ENCODE peak calls at places on chromosomes 13 and 19, in four cellular contexts. One of them, this sample, is unnamed.

GRCh38 chr19:16197188-16197621 is 506 bp upstream of the AP1M1 start:
- DNase-seq in nephron progenitor cell: no peak
- DNase-seq in tibial nerve: peak
- DNase-seq in uterus: no peak
- DNase-seq in this sample: peak

GRCh38 chr13:32229443-32229842 is 85.7 kb downstream of the ZAR1L start:
- DNase-seq in nephron progenitor cell: no peak
- DNase-seq in tibial nerve: no peak
- DNase-seq in uterus: no peak
- DNase-seq in this sample: no peak

GRCh38 chr19:45172173-45172572 is 5.9 kb downstream of the TRAPPC6A start:
- DNase-seq in nephron progenitor cell: no peak
- DNase-seq in tibial nerve: no peak
- DNase-seq in uterus: no peak
- DNase-seq in this sample: no peak

GRCh38 chr19:40713939-40714338 is 2.7 kb downstream of the COQ8B start:
- DNase-seq in nephron progenitor cell: no peak
- DNase-seq in tibial nerve: no peak
- DNase-seq in uterus: no peak
- DNase-seq in this sample: no peak

GRCh38 chr19:14576363-14576762 is 4.5 kb upstream of the NDUFB7 start:
- DNase-seq in nephron progenitor cell: no peak
- DNase-seq in tibial nerve: no peak
- DNase-seq in uterus: no peak
- DNase-seq in this sample: no peak

GRCh38 chr13:74040200-74040599 is 94.0 kb downstream of the KLF12 start:
- DNase-seq in nephron progenitor cell: peak
- DNase-seq in tibial nerve: no peak
- DNase-seq in uterus: no peak
- DNase-seq in this sample: peak

GRCh38 chr13:98476538-98476966 is 100.4 kb downstream of the STK24 start:
- DNase-seq in nephron progenitor cell: no peak
- DNase-seq in tibial nerve: no peak
- DNase-seq in uterus: peak
- DNase-seq in this sample: peak

GRCh38 chr13:113736258-113736731 is 22.7 kb upstream of the TMEM255B start:
- DNase-seq in nephron progenitor cell: no peak
- DNase-seq in tibial nerve: no peak
- DNase-seq in uterus: no peak
- DNase-seq in this sample: peak

GRCh38 chr13:79374578-79374977 is 31.5 kb downstream of the RBM26 start:
- DNase-seq in nephron progenitor cell: no peak
- DNase-seq in tibial nerve: no peak
- DNase-seq in uterus: no peak
- DNase-seq in this sample: no peak

GRCh38 chr13:39259371-39259770 is 221.1 kb downstream of the NHLRC3 start:
- DNase-seq in nephron progenitor cell: no peak
- DNase-seq in tibial nerve: no peak
- DNase-seq in uterus: no peak
- DNase-seq in this sample: no peak

GRCh38 chr13:90999401-90999800 is 348.1 kb upstream of the MIR17HG start:
- DNase-seq in nephron progenitor cell: no peak
- DNase-seq in tibial nerve: no peak
- DNase-seq in uterus: no peak
- DNase-seq in this sample: no peak

GRCh38 chr13:40187324-40187795 is 479.1 kb downstream of the FOXO1 start:
- DNase-seq in nephron progenitor cell: no peak
- DNase-seq in tibial nerve: no peak
- DNase-seq in uterus: no peak
- DNase-seq in this sample: peak

GRCh38 chr13:113209880-113210421 is 538 bp downstream of the CUL4A start:
- DNase-seq in nephron progenitor cell: peak
- DNase-seq in tibial nerve: no peak
- DNase-seq in uterus: peak
- DNase-seq in this sample: peak

GRCh38 chr13:90055121-90055520 is 1292.4 kb upstream of the MIR17HG start:
- DNase-seq in nephron progenitor cell: no peak
- DNase-seq in tibial nerve: no peak
- DNase-seq in uterus: no peak
- DNase-seq in this sample: no peak

GRCh38 chr19:38989066-38989605 is 13.6 kb upstream of the FBXO17 start:
- DNase-seq in nephron progenitor cell: peak
- DNase-seq in tibial nerve: no peak
- DNase-seq in uterus: no peak
- DNase-seq in this sample: no peak

GRCh38 chr13:94706854-94707399 is 5.4 kb downstream of the SOX21 start:
- DNase-seq in nephron progenitor cell: no peak
- DNase-seq in tibial nerve: no peak
- DNase-seq in uterus: no peak
- DNase-seq in this sample: no peak

GRCh38 chr13:40787062-40787461 is 2.3 kb upstream of the SLC25A15 start:
- DNase-seq in nephron progenitor cell: no peak
- DNase-seq in tibial nerve: no peak
- DNase-seq in uterus: no peak
- DNase-seq in this sample: no peak

GRCh38 chr19:18440421-18440877 is 2.5 kb upstream of the ISYNA1 start:
- DNase-seq in nephron progenitor cell: no peak
- DNase-seq in tibial nerve: no peak
- DNase-seq in uterus: no peak
- DNase-seq in this sample: no peak

GRCh38 chr19:46784262-46785053 is 3.9 kb downstream of the SLC1A5 start:
- DNase-seq in nephron progenitor cell: peak
- DNase-seq in tibial nerve: peak
- DNase-seq in uterus: peak
- DNase-seq in this sample: peak

GRCh38 chr19:1131718-1132552 is 28.1 kb downstream of the GPX4 start:
- DNase-seq in nephron progenitor cell: peak
- DNase-seq in tibial nerve: peak
- DNase-seq in uterus: peak
- DNase-seq in this sample: peak
- TF ChIP-seq CTCF in nephron progenitor cell: no peak
- TF ChIP-seq CTCF in tibial nerve: no peak
- TF ChIP-seq CTCF in uterus: peak
- TF ChIP-seq CTCF in this sample: no peak

GRCh38 chr19:24046550-24046949 is 40.4 kb upstream of the ZNF254 start:
- DNase-seq in nephron progenitor cell: no peak
- DNase-seq in tibial nerve: no peak
- DNase-seq in uterus: no peak
- DNase-seq in this sample: peak

GRCh38 chr19:24040621-24041020 is 46.4 kb upstream of the ZNF254 start:
- DNase-seq in nephron progenitor cell: no peak
- DNase-seq in tibial nerve: no peak
- DNase-seq in uterus: no peak
- DNase-seq in this sample: no peak
- TF ChIP-seq CTCF in nephron progenitor cell: no peak
- TF ChIP-seq CTCF in tibial nerve: no peak
- TF ChIP-seq CTCF in uterus: no peak
- TF ChIP-seq CTCF in this sample: no peak

GRCh38 chr19:3852614-3853254 is 16.1 kb downstream of the ZFR2 start:
- DNase-seq in nephron progenitor cell: no peak
- DNase-seq in tibial nerve: no peak
- DNase-seq in uterus: no peak
- DNase-seq in this sample: peak
- TF ChIP-seq CTCF in nephron progenitor cell: no peak
- TF ChIP-seq CTCF in tibial nerve: no peak
- TF ChIP-seq CTCF in uterus: no peak
- TF ChIP-seq CTCF in this sample: no peak

GRCh38 chr13:26656919-26657318 is 99.4 kb downstream of the WASF3 start:
- DNase-seq in nephron progenitor cell: no peak
- DNase-seq in tibial nerve: no peak
- DNase-seq in uterus: no peak
- DNase-seq in this sample: no peak
- TF ChIP-seq CTCF in nephron progenitor cell: no peak
- TF ChIP-seq CTCF in tibial nerve: no peak
- TF ChIP-seq CTCF in uterus: no peak
- TF ChIP-seq CTCF in this sample: no peak

DNA sequence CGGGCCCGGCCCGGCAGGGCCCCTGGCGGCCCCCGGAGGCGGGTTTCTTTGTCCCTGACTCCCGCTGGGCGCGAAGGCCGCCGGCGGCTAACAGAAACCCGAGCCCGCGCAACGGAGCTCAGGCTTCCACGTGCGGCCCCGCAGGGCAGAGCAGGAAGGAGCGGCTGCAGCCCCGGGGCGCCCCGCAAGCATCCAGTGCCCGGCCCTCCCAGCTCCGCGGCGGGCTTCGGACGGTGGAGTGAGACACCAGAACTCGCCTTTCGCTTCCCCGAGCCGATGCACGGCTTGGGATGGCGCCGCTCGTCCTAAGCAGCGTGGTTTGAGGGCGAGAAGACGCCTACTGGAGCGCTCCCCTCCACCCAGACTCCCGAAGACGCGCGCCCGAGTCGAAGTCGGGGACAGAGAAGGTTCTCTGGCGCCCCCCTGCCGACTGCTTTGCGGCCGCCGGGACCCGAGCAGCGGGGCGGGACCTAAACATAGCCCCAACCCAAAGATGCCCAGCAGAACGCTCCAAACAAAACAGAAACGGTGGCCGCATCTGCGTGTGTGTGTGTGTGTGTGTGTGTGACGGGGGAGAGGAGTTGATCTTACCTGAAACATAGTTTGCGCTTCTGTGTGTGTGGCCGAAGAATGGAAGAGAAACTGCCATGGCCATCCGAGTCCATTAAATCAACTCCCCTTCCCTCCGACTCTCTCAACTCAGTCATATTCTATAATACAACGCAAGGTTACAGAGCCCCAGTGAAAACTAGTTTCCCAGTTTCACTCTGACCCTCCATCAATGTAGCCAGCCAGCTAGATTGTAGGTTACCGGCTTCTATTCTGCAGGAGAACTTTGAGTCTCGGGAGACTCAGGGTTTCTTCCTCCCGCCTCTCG is 629 bp upstream of the FGF9 start:
- DNase-seq in nephron progenitor cell: peak
- DNase-seq in tibial nerve: peak
- DNase-seq in uterus: peak
- DNase-seq in this sample: peak
- TF ChIP-seq CTCF in nephron progenitor cell: no peak
- TF ChIP-seq CTCF in tibial nerve: no peak
- TF ChIP-seq CTCF in uterus: no peak
- TF ChIP-seq CTCF in this sample: no peak

DNA sequence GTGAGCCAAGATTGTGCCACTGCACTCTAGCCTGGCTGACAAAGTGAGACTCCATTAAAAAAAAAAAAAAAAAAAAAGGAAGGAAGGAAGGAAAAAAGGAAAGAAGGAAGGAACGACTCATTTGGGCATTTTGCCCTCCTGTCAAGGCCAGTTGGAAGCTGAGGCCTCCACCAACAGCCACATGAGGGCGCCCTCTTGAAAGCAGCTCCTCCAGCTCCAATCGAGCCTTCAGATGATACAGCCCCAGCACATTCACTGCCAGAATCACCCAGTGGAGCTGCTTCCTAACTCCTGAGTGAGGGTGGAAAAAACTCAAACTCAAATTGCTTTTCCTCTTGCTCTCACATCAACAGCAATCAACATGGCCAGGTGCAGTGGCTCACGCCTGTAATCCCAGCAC is 40.9 kb downstream of the GNG7 start:
- DNase-seq in nephron progenitor cell: no peak
- DNase-seq in tibial nerve: no peak
- DNase-seq in uterus: no peak
- DNase-seq in this sample: no peak
- TF ChIP-seq CTCF in nephron progenitor cell: no peak
- TF ChIP-seq CTCF in tibial nerve: no peak
- TF ChIP-seq CTCF in uterus: no peak
- TF ChIP-seq CTCF in this sample: no peak

GRCh38 chr13:111174377-111174776 is 59.3 kb downstream of the ARHGEF7 start:
- DNase-seq in nephron progenitor cell: no peak
- DNase-seq in tibial nerve: no peak
- DNase-seq in uterus: no peak
- DNase-seq in this sample: no peak

GRCh38 chr13:111175372-111175771 is 60.3 kb downstream of the ARHGEF7 start:
- DNase-seq in nephron progenitor cell: no peak
- DNase-seq in tibial nerve: no peak
- DNase-seq in uterus: no peak
- DNase-seq in this sample: no peak

GRCh38 chr13:111176421-111176820 is 61.3 kb downstream of the ARHGEF7 start:
- DNase-seq in nephron progenitor cell: no peak
- DNase-seq in tibial nerve: no peak
- DNase-seq in uterus: no peak
- DNase-seq in this sample: no peak

GRCh38 chr13:111177081-111177711 is 62.1 kb downstream of the ARHGEF7 start:
- DNase-seq in nephron progenitor cell: no peak
- DNase-seq in tibial nerve: peak
- DNase-seq in uterus: no peak
- DNase-seq in this sample: peak

GRCh38 chr13:111175948-111176347 is 60.8 kb downstream of the ARHGEF7 start:
- DNase-seq in nephron progenitor cell: no peak
- DNase-seq in tibial nerve: no peak
- DNase-seq in uterus: no peak
- DNase-seq in this sample: no peak
- TF ChIP-seq CTCF in nephron progenitor cell: no peak
- TF ChIP-seq CTCF in tibial nerve: no peak
- TF ChIP-seq CTCF in uterus: no peak
- TF ChIP-seq CTCF in this sample: no peak

DNA sequence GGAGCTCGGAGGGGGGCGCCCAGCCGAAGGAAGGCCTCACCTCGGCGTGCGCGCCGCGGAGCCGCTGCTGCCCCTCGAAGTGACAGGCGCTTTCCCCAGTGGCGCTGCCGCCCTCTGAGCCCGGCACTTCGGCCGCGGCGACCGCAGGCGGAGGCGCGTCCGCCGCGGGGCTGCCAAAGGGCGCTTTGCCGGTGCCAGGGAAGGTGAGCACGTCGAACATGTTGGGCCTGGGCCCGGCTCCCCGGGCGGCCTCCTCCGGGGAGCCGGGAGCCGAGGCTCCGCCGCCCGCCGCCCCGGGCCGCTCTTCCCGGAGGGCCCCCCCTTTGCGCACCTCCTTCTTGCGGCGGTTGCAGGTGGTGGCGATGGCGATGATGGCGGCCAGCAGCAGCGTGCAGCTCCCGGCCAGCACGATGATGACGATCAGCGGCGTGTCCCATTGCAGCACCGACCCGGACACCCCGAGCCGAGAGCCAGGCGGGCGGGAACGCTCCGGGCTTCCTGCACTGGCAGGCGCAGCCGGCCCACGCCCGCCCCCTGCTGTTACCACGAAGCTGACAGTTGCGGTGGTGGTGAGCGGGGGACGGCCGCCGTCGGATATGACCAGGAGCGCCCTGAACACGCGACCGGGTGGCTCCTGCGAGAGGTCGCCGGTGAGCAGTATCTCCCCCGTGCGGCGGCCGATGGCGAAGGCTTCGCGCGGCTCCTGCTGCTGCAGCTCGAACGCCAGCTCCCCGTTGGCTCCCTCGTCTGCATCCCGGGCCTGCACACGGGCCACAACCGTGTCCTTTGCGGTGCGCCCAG is 2.5 kb downstream of the PCDH8 start:
- DNase-seq in nephron progenitor cell: peak
- DNase-seq in tibial nerve: no peak
- DNase-seq in uterus: no peak
- DNase-seq in this sample: peak
- TF ChIP-seq CTCF in nephron progenitor cell: peak
- TF ChIP-seq CTCF in tibial nerve: no peak
- TF ChIP-seq CTCF in uterus: no peak
- TF ChIP-seq CTCF in this sample: peak

This sample was measured in mucosa of descending colon.